ENCODE peak calls at places on chromosome 12, in six cellular contexts. C is H9, K is H1, P is mesendoderm, S is IMR-90, O is neuronal stem cell. M is an unnamed sample.

GRCh38 chr12:52809166-52809565 is 4.8 kb downstream of the KRT4 start:
- DNase-seq in C (no peak), K (no peak), P (no peak), S (no peak), O (no peak), M (no peak)

GRCh38 chr12:110107369-110108281 is 16.5 kb upstream of the IFT81 start:
- DNase-seq in C (no peak), K (no peak), P (peak), S (peak), O (no peak), M (peak)

GRCh38 chr12:16352481-16352880 is 5.0 kb downstream of the MGST1 start:
- DNase-seq in C (no peak), K (no peak), P (peak), S (peak), O (no peak), M (peak)

GRCh38 chr12:104415308-104415980 is 41.3 kb upstream of the CHST11 start:
- DNase-seq in C (no peak), K (no peak), P (peak), S (no peak), O (no peak), M (no peak)

GRCh38 chr12:26119391-26119981 is 5.4 kb downstream of the BHLHE41 start:
- DNase-seq in C (no peak), K (no peak), P (peak), S (peak), O (no peak), M (peak)

GRCh38 chr12:82359115-82359478 is 768 bp downstream of the METTL25 start:
- DNase-seq in C (peak), K (no peak), P (peak), S (no peak), O (no peak), M (no peak)

GRCh38 chr12:92370828-92371227 is 225.2 kb upstream of the BTG1 start:
- DNase-seq in C (no peak), K (no peak), P (no peak), S (no peak), O (no peak), M (no peak)

GRCh38 chr12:58750484-58750883 is 169.8 kb downstream of the LRIG3 start:
- DNase-seq in C (no peak), K (no peak), P (no peak), S (peak), O (no peak), M (peak)

GRCh38 chr12:91507754-91508153 is 325.1 kb upstream of the DCN start:
- DNase-seq in C (no peak), K (no peak), P (no peak), S (no peak), O (no peak), M (peak)

DNA sequence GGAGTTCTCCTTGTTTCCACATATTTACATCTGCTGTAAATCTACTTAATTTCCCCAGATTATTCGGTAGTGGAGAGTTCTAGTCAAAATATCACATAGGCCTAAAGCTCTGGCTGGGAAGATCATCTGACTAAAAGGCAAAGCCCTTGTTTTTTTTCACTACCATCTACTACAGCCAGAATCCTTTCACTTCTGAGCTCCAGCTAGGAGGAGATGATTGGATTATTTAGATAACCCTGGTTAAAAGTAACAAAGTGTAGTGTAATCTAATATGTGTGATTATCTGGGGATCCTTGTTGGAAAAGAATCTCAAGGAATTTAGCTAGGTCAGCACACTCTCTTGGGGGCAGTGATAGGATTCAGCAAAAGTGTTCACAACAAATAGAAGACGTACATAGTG is 125.4 kb downstream of the DYRK2 start:
- DNase-seq in C (no peak), K (no peak), P (peak), S (peak), O (no peak), M (peak)
- H2AK5ac ChIP-seq in C (no peak), K (no peak), P (no peak), S (peak), O (no peak), M (no peak)

GRCh38 chr12:93723568-93723930 is 46.4 kb downstream of the CRADD start:
- DNase-seq in C (no peak), K (no peak), P (no peak), S (no peak), O (no peak), M (no peak)

GRCh38 chr12:93722179-93722578 is 45.0 kb downstream of the CRADD start:
- DNase-seq in C (no peak), K (no peak), P (no peak), S (no peak), O (no peak), M (no peak)

GRCh38 chr12:93720559-93720958 is 43.4 kb downstream of the CRADD start:
- DNase-seq in C (no peak), K (no peak), P (no peak), S (no peak), O (no peak), M (no peak)

GRCh38 chr12:93725531-93725930 is 48.4 kb downstream of the CRADD start:
- DNase-seq in C (no peak), K (no peak), P (no peak), S (no peak), O (no peak), M (no peak)

GRCh38 chr12:93722757-93723567 is 45.8 kb downstream of the CRADD start:
- DNase-seq in C (no peak), K (no peak), P (no peak), S (no peak), O (no peak), M (no peak)
- H3K4me2 ChIP-seq in C (no peak), K (no peak), P (no peak), S (no peak), O (no peak), M (no peak)

GRCh38 chr12:27801630-27802029 is 21.6 kb upstream of the MANSC4 start:
- DNase-seq in C (no peak), K (no peak), P (no peak), S (no peak), O (no peak), M (no peak)

GRCh38 chr12:27800819-27801218 is 20.8 kb upstream of the MANSC4 start:
- DNase-seq in C (no peak), K (no peak), P (no peak), S (no peak), O (no peak), M (no peak)

GRCh38 chr12:27802936-27803335 is 22.9 kb upstream of the MANSC4 start:
- DNase-seq in C (no peak), K (no peak), P (no peak), S (no peak), O (no peak), M (no peak)

GRCh38 chr12:27805238-27805637 is 25.2 kb upstream of the MANSC4 start:
- DNase-seq in C (no peak), K (no peak), P (no peak), S (no peak), O (no peak), M (no peak)

DNA sequence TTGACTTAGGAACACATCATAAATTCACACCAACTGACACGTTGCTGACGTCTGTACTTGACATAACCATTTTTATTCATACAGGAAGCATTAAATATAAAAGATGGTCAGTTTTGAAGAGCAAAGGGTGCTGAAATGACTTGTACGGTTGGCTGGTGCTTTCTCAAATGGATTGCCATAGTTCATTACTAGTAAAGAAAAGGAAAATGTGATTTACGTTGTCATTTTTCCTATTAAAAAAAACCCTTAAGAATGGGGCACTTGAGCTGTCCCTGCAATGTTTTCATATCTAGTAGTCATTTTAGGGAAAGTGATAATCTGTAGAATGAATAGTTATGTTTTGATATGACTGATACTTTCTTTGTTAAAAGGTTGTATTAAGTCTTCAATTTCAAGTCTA is 22.5 kb upstream of the MANSC4 start:
- DNase-seq in C (no peak), K (no peak), P (no peak), S (no peak), O (no peak), M (no peak)
- H2AK5ac ChIP-seq in C (no peak), K (no peak), P (no peak), S (no peak), O (no peak), M (no peak)

GRCh38 chr12:116160196-116160595 is 117.3 kb downstream of the MED13L start:
- DNase-seq in C (no peak), K (no peak), P (no peak), S (peak), O (no peak), M (peak)

GRCh38 chr12:116159175-116159574 is 118.3 kb downstream of the MED13L start:
- DNase-seq in C (no peak), K (no peak), P (no peak), S (peak), O (no peak), M (peak)

GRCh38 chr12:116159593-116159992 is 117.9 kb downstream of the MED13L start:
- DNase-seq in C (no peak), K (no peak), P (no peak), S (no peak), O (no peak), M (no peak)

GRCh38 chr12:116156614-116157013 is 120.9 kb downstream of the MED13L start:
- DNase-seq in C (no peak), K (no peak), P (no peak), S (no peak), O (no peak), M (no peak)

DNA sequence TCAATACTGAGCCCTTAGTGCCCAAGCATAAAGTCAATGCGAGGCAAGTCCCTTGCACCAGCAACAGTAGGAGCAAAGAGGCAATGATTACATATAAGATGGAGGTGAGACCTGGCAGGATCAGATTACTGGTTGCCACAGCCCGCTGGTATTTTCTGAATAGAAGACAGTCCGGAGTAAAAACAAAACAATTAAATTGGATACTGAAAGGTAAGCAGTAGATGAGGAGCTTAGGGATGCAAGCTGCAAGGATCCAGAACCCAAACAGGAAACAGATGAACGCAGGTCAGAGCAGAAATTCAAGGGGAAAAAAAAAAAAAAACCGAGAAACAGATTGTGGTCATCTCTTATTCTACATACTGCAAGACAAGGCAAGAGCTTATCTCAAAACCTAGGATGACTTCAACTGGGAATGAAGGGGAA is 119.6 kb downstream of the MED13L start:
- DNase-seq in C (no peak), K (no peak), P (peak), S (no peak), O (no peak), M (no peak)
- H3K4me2 ChIP-seq in C (no peak), K (no peak), P (no peak), S (no peak), O (no peak), M (no peak)

DNA sequence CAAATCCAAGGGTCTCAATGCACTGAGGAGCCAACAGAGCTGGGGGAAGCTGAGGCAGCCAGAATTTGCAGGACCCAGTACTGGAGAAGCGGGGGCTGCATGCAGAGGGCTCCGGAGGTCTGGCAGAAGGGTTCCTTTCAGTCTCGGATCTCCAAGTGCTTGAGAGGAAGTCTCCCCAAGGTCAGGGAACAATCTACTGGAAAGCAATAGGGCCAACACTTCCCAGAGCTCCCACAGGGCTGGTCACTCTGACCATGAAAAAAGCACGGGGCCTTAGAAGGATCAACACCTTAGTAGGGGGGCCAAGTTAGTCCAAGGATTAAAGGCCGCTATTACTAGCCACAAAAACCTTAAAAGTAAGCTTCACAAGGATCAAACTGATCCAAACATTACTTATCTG is 31.7 kb downstream of the SPPL3 start:
- DNase-seq in C (no peak), K (no peak), P (peak), S (no peak), O (no peak), M (no peak)
- H2AK5ac ChIP-seq in C (no peak), K (no peak), P (no peak), S (no peak), O (no peak), M (no peak)